ENCODE peak calls at places on chromosomes 2 and 18, in nine cellular contexts. L is K562, Y is HCT116, R is HepG2, J is SK-N-SH, I is A549, A is GM23338, G is HL-60, D is GM12878. K is an unnamed sample.

GRCh38 chr2:119291588-119292167 is 68.0 kb downstream of the STEAP3 start:
- DNase-seq in L (no peak), Y (no peak), R (peak), J (no peak), I (no peak), A (no peak), G (no peak), D (no peak), K (no peak)

GRCh38 chr18:75207298-75208054 is 1.5 kb downstream of the PTGR3 start:
- DNase-seq in L (no peak), Y (no peak), R (peak), J (no peak), I (no peak), A (no peak), G (peak), D (no peak), K (no peak)

GRCh38 chr18:75548353-75548752 is 120.8 kb upstream of the SMIM21 start:
- DNase-seq in L (no peak), Y (peak), R (no peak), J (peak), I (peak), A (peak), G (peak), D (no peak), K (no peak)

GRCh38 chr2:10297950-10298349 is 4.8 kb upstream of the HPCAL1 start:
- DNase-seq in L (no peak), Y (peak), R (peak), J (peak), I (peak), A (no peak), G (peak), D (no peak), K (no peak)

GRCh38 chr2:20543579-20543887 is 96.7 kb downstream of the RHOB start:
- DNase-seq in L (no peak), Y (no peak), R (no peak), J (no peak), I (no peak), A (no peak), G (no peak), D (no peak), K (no peak)

GRCh38 chr2:128092656-128093055 is 1.7 kb downstream of the UGGT1 start:
- DNase-seq in L (peak), Y (no peak), R (no peak), J (no peak), I (no peak), A (no peak), G (no peak), D (no peak), K (no peak)

GRCh38 chr2:144914622-144915230 is 394.8 kb upstream of the ZEB2 start:
- DNase-seq in L (no peak), Y (no peak), R (no peak), J (no peak), I (no peak), A (no peak), G (no peak), D (no peak), K (no peak)

GRCh38 chr2:39871291-39871761 is 92.3 kb upstream of the THUMPD2 start:
- DNase-seq in L (no peak), Y (no peak), R (no peak), J (peak), I (no peak), A (no peak), G (no peak), D (no peak), K (no peak)

GRCh38 chr2:215626063-215626462 is 190.2 kb upstream of the FN1 start:
- DNase-seq in L (no peak), Y (no peak), R (no peak), J (no peak), I (no peak), A (no peak), G (no peak), D (no peak), K (no peak)

GRCh38 chr2:67050621-67051020 is 346.5 kb upstream of the ETAA1 start:
- DNase-seq in L (no peak), Y (no peak), R (no peak), J (no peak), I (no peak), A (no peak), G (no peak), D (no peak), K (no peak)

GRCh38 chr18:58225101-58225500 is 181.1 kb downstream of the NEDD4L start:
- DNase-seq in L (no peak), Y (no peak), R (no peak), J (no peak), I (no peak), A (no peak), G (no peak), D (peak), K (no peak)

GRCh38 chr2:144162652-144163051 is 357.3 kb downstream of the ZEB2 start:
- DNase-seq in L (no peak), Y (peak), R (peak), J (no peak), I (peak), A (peak), G (no peak), D (peak), K (no peak)

GRCh38 chr2:151052850-151053660 is 208.6 kb downstream of the RBM43 start:
- DNase-seq in L (no peak), Y (no peak), R (no peak), J (no peak), I (no peak), A (no peak), G (no peak), D (no peak), K (no peak)

GRCh38 chr18:64027931-64028695 is 58.2 kb downstream of the SERPINB8 start:
- DNase-seq in L (no peak), Y (no peak), R (no peak), J (no peak), I (no peak), A (no peak), G (no peak), D (peak), K (no peak)

DNA sequence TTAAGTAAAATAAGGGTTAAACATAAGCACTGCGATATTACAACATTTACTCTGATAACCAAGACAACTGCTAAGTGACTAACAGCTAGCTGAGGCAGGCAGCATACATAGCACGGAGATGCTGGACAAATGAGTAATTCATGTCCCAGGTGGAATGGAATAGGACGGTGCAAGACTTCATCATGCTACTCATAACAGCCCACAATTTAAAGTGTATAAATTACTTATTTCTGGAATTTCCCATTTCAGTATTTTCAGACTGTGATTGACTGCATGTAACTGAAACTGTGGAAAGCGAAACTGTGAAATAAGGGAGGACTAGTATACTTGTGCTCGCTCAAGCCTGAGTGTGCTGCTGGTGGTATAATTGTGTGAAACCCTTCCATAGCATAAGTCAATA is 12.9 kb downstream of the IER3IP1 start:
- DNase-seq in L (no peak), Y (no peak), R (no peak), J (no peak), I (no peak), A (no peak), G (no peak), D (no peak), K (no peak)
- TF ChIP-seq REST in L (no peak), Y (no peak), R (no peak), J (no peak), I (no peak), A (no peak), G (no peak), D (no peak), K (no peak)

GRCh38 chr18:21192308-21192624 is 49.8 kb upstream of the GREB1L start:
- DNase-seq in L (no peak), Y (no peak), R (no peak), J (no peak), I (no peak), A (no peak), G (no peak), D (no peak), K (no peak)
- TF ChIP-seq REST in L (no peak), Y (no peak), R (no peak), J (no peak), I (no peak), A (no peak), G (no peak), D (no peak), K (no peak)

DNA sequence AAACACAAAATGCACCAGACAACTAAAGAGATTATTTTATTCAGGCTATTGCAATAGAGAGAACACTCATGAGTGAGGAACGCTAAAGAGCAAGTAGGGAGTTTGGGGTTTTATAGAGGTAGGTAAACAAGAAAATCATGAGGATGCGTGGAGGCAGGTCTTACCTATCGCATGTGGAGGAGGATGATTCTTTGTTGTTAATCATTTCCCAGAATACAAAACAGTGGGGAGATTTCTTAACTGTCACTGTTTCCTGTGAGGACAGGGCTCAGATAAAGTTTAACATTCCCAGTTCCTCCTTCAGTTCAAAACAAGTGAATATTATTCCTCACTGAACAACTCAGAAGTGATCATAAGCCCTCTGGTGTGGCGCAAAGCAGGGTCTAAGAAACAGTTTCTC is 156.1 kb upstream of the MGAT5 start:
- DNase-seq in L (no peak), Y (no peak), R (no peak), J (no peak), I (no peak), A (no peak), G (no peak), D (no peak), K (no peak)
- TF ChIP-seq REST in L (no peak), Y (no peak), R (no peak), J (no peak), I (no peak), A (no peak), G (no peak), D (no peak), K (no peak)

GRCh38 chr2:179036353-179036905 is 13.5 kb downstream of the CCDC141 start:
- DNase-seq in L (no peak), Y (no peak), R (no peak), J (no peak), I (no peak), A (no peak), G (no peak), D (no peak), K (no peak)

GRCh38 chr2:179037807-179038206 is 12.1 kb downstream of the CCDC141 start:
- DNase-seq in L (no peak), Y (no peak), R (no peak), J (no peak), I (no peak), A (no peak), G (no peak), D (no peak), K (no peak)

DNA sequence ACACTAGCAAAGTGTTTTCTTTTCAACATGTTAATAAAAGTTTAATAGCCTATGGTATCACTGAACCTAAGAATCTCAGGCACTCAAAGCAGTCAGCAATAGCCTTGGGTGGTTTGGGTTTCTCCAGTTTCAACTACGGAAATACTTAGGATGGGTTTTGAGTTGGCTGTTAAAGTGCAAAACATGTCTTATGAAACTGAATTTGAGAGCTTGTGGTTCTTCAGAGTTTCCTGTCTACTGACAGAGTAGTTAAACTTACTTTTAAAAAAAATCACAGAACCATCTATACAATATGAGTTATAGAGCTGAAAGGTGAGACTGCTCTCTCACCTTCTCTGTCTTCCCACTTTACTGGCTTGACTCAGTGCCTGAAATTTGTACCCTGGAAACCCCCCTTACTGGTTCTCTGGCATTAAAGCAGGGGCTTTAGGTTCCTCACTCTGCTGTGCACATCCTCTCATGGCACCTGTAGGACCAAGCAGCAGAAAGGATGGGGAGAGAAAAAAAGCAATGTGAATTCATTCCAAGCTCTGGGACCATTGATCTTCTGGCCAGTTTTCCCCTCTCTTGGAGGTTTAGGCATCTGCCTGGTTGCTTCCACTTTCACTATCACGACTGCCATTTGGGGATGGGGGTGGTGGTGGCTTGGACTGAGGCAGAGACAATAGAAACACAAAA is 18.1 kb downstream of the CCDC141 start:
- DNase-seq in L (no peak), Y (no peak), R (no peak), J (no peak), I (no peak), A (peak), G (no peak), D (peak), K (no peak)
- TF ChIP-seq REST in L (no peak), Y (no peak), R (no peak), J (no peak), I (no peak), A (no peak), G (no peak), D (no peak), K (no peak)

GRCh38 chr2:165618806-165619205 is 149.3 kb downstream of the CSRNP3 start:
- DNase-seq in L (no peak), Y (no peak), R (no peak), J (no peak), I (no peak), A (no peak), G (no peak), D (no peak), K (no peak)

GRCh38 chr2:165621086-165621560 is 151.6 kb downstream of the CSRNP3 start:
- DNase-seq in L (no peak), Y (no peak), R (no peak), J (no peak), I (no peak), A (no peak), G (no peak), D (no peak), K (no peak)

DNA sequence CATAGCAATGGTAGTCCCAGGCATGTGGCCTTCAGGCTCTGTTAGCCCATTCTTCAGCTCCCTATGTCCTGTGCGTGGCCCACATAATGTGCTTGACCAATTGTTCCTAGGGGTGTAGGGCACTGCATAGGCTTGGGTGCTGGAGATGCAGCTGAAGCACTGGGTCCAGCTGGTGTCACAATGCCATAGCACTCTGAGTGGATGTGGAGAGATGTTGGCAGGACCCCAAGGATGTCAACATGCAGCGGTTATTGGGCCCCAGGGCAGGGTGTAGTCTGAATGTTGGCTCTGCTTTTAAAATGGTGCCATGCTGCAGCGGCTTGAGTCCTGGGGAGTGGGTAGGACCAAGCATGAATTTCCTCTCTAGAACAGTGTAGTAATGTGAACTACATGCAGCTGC is 148.2 kb downstream of the CSRNP3 start:
- DNase-seq in L (no peak), Y (no peak), R (no peak), J (no peak), I (no peak), A (no peak), G (no peak), D (no peak), K (no peak)
- TF ChIP-seq REST in L (no peak), Y (no peak), R (no peak), J (no peak), I (no peak), A (no peak), G (no peak), D (no peak), K (no peak)